ENCODE peak calls at places on chromosomes 6 and 20, in eight cellular contexts. One of them, this sample, is unnamed.

GRCh38 chr6:129598244-129599187 is 111.5 kb downstream of the ARHGAP18 start:
- DNase-seq in neural crest cell: peak; percentile 9
- DNase-seq in GM12865: peak; percentile 84
- DNase-seq in left ventricle myocardium inferior: no peak
- DNase-seq in AG10803: peak; percentile 76
- DNase-seq in kidney: no peak
- DNase-seq in prostate gland: peak; percentile 39
- DNase-seq in uterus: no peak
- DNase-seq in this sample: no peak

GRCh38 chr20:48019496-48019895 is 234.2 kb upstream of the SULF2 start:
- DNase-seq in neural crest cell: no peak
- DNase-seq in GM12865: no peak
- DNase-seq in left ventricle myocardium inferior: no peak
- DNase-seq in AG10803: peak; percentile 52
- DNase-seq in kidney: no peak
- DNase-seq in prostate gland: no peak
- DNase-seq in uterus: no peak
- DNase-seq in this sample: no peak

GRCh38 chr6:130020892-130021483 is 2.6 kb downstream of the L3MBTL3 start:
- DNase-seq in neural crest cell: peak; percentile 69
- DNase-seq in GM12865: peak; percentile 92
- DNase-seq in left ventricle myocardium inferior: peak; percentile 65
- DNase-seq in AG10803: peak; percentile 93
- DNase-seq in kidney: peak; percentile 75
- DNase-seq in prostate gland: peak; percentile 84
- DNase-seq in uterus: peak; percentile 86
- DNase-seq in this sample: no peak

GRCh38 chr6:22025468-22026159 is 271.2 kb downstream of the PRL start:
- DNase-seq in neural crest cell: peak; percentile 11
- DNase-seq in GM12865: peak; percentile 85
- DNase-seq in left ventricle myocardium inferior: no peak
- DNase-seq in AG10803: peak; percentile 60
- DNase-seq in kidney: peak; percentile 71
- DNase-seq in prostate gland: no peak
- DNase-seq in uterus: peak; percentile 41
- DNase-seq in this sample: no peak

GRCh38 chr20:9186396-9186795 is 117.5 kb downstream of the PLCB4 start:
- DNase-seq in neural crest cell: no peak
- DNase-seq in GM12865: no peak
- DNase-seq in left ventricle myocardium inferior: no peak
- DNase-seq in AG10803: no peak
- DNase-seq in kidney: no peak
- DNase-seq in prostate gland: no peak
- DNase-seq in uterus: no peak
- DNase-seq in this sample: no peak

GRCh38 chr6:41836022-41836659 is 48.6 kb downstream of the TOMM6 start:
- DNase-seq in neural crest cell: no peak
- DNase-seq in GM12865: no peak
- DNase-seq in left ventricle myocardium inferior: no peak
- DNase-seq in AG10803: peak; percentile 2
- DNase-seq in kidney: no peak
- DNase-seq in prostate gland: no peak
- DNase-seq in uterus: no peak
- DNase-seq in this sample: no peak

GRCh38 chr6:105790635-105791034 is 295.5 kb upstream of the PRDM1 start:
- DNase-seq in neural crest cell: no peak
- DNase-seq in GM12865: no peak
- DNase-seq in left ventricle myocardium inferior: no peak
- DNase-seq in AG10803: no peak
- DNase-seq in kidney: no peak
- DNase-seq in prostate gland: no peak
- DNase-seq in uterus: no peak
- DNase-seq in this sample: no peak

GRCh38 chr6:78605909-78606446 is 261.4 kb upstream of the IRAK1BP1 start:
- DNase-seq in neural crest cell: no peak
- DNase-seq in GM12865: no peak
- DNase-seq in left ventricle myocardium inferior: no peak
- DNase-seq in AG10803: peak; percentile 76
- DNase-seq in kidney: no peak
- DNase-seq in prostate gland: no peak
- DNase-seq in uterus: no peak
- DNase-seq in this sample: no peak

GRCh38 chr6:118896339-118897136 is 2.6 kb downstream of the ASF1A start:
- DNase-seq in neural crest cell: no peak
- DNase-seq in GM12865: peak; percentile 67
- DNase-seq in left ventricle myocardium inferior: no peak
- DNase-seq in AG10803: peak; percentile 49
- DNase-seq in kidney: no peak
- DNase-seq in prostate gland: no peak
- DNase-seq in uterus: no peak
- DNase-seq in this sample: no peak

GRCh38 chr6:157574851-157575424 is 193.9 kb downstream of the ZDHHC14 start:
- DNase-seq in neural crest cell: no peak
- DNase-seq in GM12865: no peak
- DNase-seq in left ventricle myocardium inferior: no peak
- DNase-seq in AG10803: no peak
- DNase-seq in kidney: no peak
- DNase-seq in prostate gland: no peak
- DNase-seq in uterus: no peak
- DNase-seq in this sample: no peak

GRCh38 chr6:36740818-36741179 is 43.2 kb downstream of the RAB44 start:
- DNase-seq in neural crest cell: no peak
- DNase-seq in GM12865: no peak
- DNase-seq in left ventricle myocardium inferior: no peak
- DNase-seq in AG10803: no peak
- DNase-seq in kidney: no peak
- DNase-seq in prostate gland: no peak
- DNase-seq in uterus: no peak
- DNase-seq in this sample: no peak

GRCh38 chr6:159527351-159527750 is 165.7 kb downstream of the SOD2 start:
- DNase-seq in neural crest cell: no peak
- DNase-seq in GM12865: no peak
- DNase-seq in left ventricle myocardium inferior: no peak
- DNase-seq in AG10803: no peak
- DNase-seq in kidney: no peak
- DNase-seq in prostate gland: no peak
- DNase-seq in uterus: no peak
- DNase-seq in this sample: no peak
- TF ChIP-seq CTCF in neural crest cell: no peak
- TF ChIP-seq CTCF in GM12865: no peak
- TF ChIP-seq CTCF in left ventricle myocardium inferior: no peak
- TF ChIP-seq CTCF in AG10803: no peak
- TF ChIP-seq CTCF in kidney: no peak
- TF ChIP-seq CTCF in prostate gland: no peak
- TF ChIP-seq CTCF in uterus: no peak
- TF ChIP-seq CTCF in this sample: no peak

GRCh38 chr6:166626177-166627038 is 643 bp downstream of the RPS6KA2 start:
- DNase-seq in neural crest cell: peak; percentile 21
- DNase-seq in GM12865: peak; percentile 4
- DNase-seq in left ventricle myocardium inferior: no peak
- DNase-seq in AG10803: peak; percentile 48
- DNase-seq in kidney: peak; percentile 87
- DNase-seq in prostate gland: no peak
- DNase-seq in uterus: peak; percentile 40
- DNase-seq in this sample: no peak

GRCh38 chr6:166627875-166628849 is 1.1 kb upstream of the RPS6KA2 start:
- DNase-seq in neural crest cell: peak; percentile 54
- DNase-seq in GM12865: peak; percentile 57
- DNase-seq in left ventricle myocardium inferior: peak; percentile 87
- DNase-seq in AG10803: peak; percentile 29
- DNase-seq in kidney: peak; percentile 93
- DNase-seq in prostate gland: peak; percentile 48
- DNase-seq in uterus: peak; percentile 55
- DNase-seq in this sample: no peak

GRCh38 chr6:166625356-166625755 is 1.7 kb downstream of the RPS6KA2 start:
- DNase-seq in neural crest cell: no peak
- DNase-seq in GM12865: no peak
- DNase-seq in left ventricle myocardium inferior: no peak
- DNase-seq in AG10803: peak; percentile 39
- DNase-seq in kidney: no peak
- DNase-seq in prostate gland: no peak
- DNase-seq in uterus: no peak
- DNase-seq in this sample: no peak

GRCh38 chr6:166629628-166630027 is 2.6 kb upstream of the RPS6KA2 start:
- DNase-seq in neural crest cell: no peak
- DNase-seq in GM12865: no peak
- DNase-seq in left ventricle myocardium inferior: no peak
- DNase-seq in AG10803: peak; percentile 81
- DNase-seq in kidney: no peak
- DNase-seq in prostate gland: no peak
- DNase-seq in uterus: no peak
- DNase-seq in this sample: no peak

DNA sequence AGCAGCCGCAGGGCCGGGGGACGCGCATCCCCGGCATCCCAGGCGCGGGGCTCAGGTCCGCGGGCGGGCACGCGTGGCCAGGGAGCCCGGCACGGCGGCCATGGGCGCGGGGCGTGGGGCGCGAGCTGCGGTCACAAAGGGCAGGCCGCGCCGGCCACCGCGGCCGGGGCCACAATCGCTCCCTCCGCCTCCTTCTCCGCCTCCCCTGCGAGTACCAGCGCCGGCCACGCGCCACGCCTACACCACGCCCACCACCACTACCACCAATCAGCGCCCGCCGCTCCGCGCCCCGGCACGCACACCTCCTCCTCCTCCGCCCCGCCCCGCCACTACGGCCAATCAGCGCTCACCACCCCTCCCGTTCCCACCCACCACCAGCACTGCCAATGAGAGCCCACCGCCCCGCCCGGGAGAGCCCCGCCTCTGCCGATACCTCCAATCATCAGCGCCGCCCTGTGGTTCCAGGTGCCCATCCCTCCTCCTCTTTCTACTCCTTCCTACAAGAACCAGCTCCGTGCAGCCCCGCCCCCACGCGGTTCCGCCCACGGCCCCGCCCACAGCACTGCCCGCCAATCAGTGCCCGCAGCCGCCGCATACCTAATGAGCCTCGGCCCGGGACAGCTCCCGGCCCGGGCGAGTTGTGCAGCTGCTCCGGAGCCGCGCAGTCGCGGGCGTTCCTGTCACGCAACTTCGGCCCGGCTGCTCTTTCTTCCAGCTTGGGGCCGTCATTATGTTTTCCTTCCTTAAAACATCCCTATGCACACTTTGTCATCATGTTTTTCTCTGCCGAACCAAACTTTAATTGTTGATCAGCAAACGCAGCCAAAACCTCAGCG is at the start of gene RPS6KA2:
- DNase-seq in neural crest cell: peak; percentile 100
- DNase-seq in GM12865: peak; percentile 99
- DNase-seq in left ventricle myocardium inferior: peak; percentile 100
- DNase-seq in AG10803: peak; percentile 100
- DNase-seq in kidney: peak; percentile 100
- DNase-seq in prostate gland: peak; percentile 100
- DNase-seq in uterus: peak; percentile 100
- DNase-seq in this sample: peak; percentile 100
- TF ChIP-seq CTCF in neural crest cell: no peak
- TF ChIP-seq CTCF in GM12865: no peak
- TF ChIP-seq CTCF in left ventricle myocardium inferior: no peak
- TF ChIP-seq CTCF in AG10803: no peak
- TF ChIP-seq CTCF in kidney: no peak
- TF ChIP-seq CTCF in prostate gland: peak; percentile 61
- TF ChIP-seq CTCF in uterus: no peak
- TF ChIP-seq CTCF in this sample: peak; percentile 27

GRCh38 chr6:52498538-52499017 is 78.3 kb downstream of the TRAM2 start:
- DNase-seq in neural crest cell: no peak
- DNase-seq in GM12865: peak; percentile 89
- DNase-seq in left ventricle myocardium inferior: no peak
- DNase-seq in AG10803: peak; percentile 56
- DNase-seq in kidney: no peak
- DNase-seq in prostate gland: no peak
- DNase-seq in uterus: no peak
- DNase-seq in this sample: no peak

GRCh38 chr6:52497652-52498408 is 77.7 kb downstream of the EFHC1 start:
- DNase-seq in neural crest cell: no peak
- DNase-seq in GM12865: peak; percentile 96
- DNase-seq in left ventricle myocardium inferior: peak; percentile 46
- DNase-seq in AG10803: no peak
- DNase-seq in kidney: no peak
- DNase-seq in prostate gland: no peak
- DNase-seq in uterus: peak; percentile 53
- DNase-seq in this sample: no peak

GRCh38 chr6:52500268-52501129 is 76.4 kb downstream of the TRAM2 start:
- DNase-seq in neural crest cell: no peak
- DNase-seq in GM12865: no peak
- DNase-seq in left ventricle myocardium inferior: peak; percentile 59
- DNase-seq in AG10803: no peak
- DNase-seq in kidney: peak; percentile 69
- DNase-seq in prostate gland: no peak
- DNase-seq in uterus: no peak
- DNase-seq in this sample: no peak

GRCh38 chr6:52499026-52499425 is 77.8 kb downstream of the TRAM2 start:
- DNase-seq in neural crest cell: no peak
- DNase-seq in GM12865: no peak
- DNase-seq in left ventricle myocardium inferior: no peak
- DNase-seq in AG10803: peak; percentile 75
- DNase-seq in kidney: no peak
- DNase-seq in prostate gland: no peak
- DNase-seq in uterus: no peak
- DNase-seq in this sample: no peak

GRCh38 chr6:52499681-52500239 is 77.1 kb downstream of the TRAM2 start:
- DNase-seq in neural crest cell: no peak
- DNase-seq in GM12865: no peak
- DNase-seq in left ventricle myocardium inferior: peak; percentile 53
- DNase-seq in AG10803: no peak
- DNase-seq in kidney: no peak
- DNase-seq in prostate gland: no peak
- DNase-seq in uterus: no peak
- DNase-seq in this sample: no peak
- TF ChIP-seq CTCF in neural crest cell: no peak
- TF ChIP-seq CTCF in GM12865: no peak
- TF ChIP-seq CTCF in left ventricle myocardium inferior: peak; percentile 37
- TF ChIP-seq CTCF in AG10803: no peak
- TF ChIP-seq CTCF in kidney: no peak
- TF ChIP-seq CTCF in prostate gland: no peak
- TF ChIP-seq CTCF in uterus: no peak
- TF ChIP-seq CTCF in this sample: no peak

GRCh38 chr20:3250091-3250504 is 11.1 kb upstream of the SLC4A11 start:
- DNase-seq in neural crest cell: peak; percentile 19
- DNase-seq in GM12865: peak; percentile 27
- DNase-seq in left ventricle myocardium inferior: no peak
- DNase-seq in AG10803: no peak
- DNase-seq in kidney: no peak
- DNase-seq in prostate gland: no peak
- DNase-seq in uterus: no peak
- DNase-seq in this sample: no peak

GRCh38 chr20:3247638-3248037 is 8.6 kb upstream of the SLC4A11 start:
- DNase-seq in neural crest cell: no peak
- DNase-seq in GM12865: no peak
- DNase-seq in left ventricle myocardium inferior: no peak
- DNase-seq in AG10803: no peak
- DNase-seq in kidney: no peak
- DNase-seq in prostate gland: no peak
- DNase-seq in uterus: no peak
- DNase-seq in this sample: no peak

GRCh38 chr20:3246682-3247081 is 7.7 kb upstream of the SLC4A11 start:
- DNase-seq in neural crest cell: no peak
- DNase-seq in GM12865: no peak
- DNase-seq in left ventricle myocardium inferior: no peak
- DNase-seq in AG10803: no peak
- DNase-seq in kidney: no peak
- DNase-seq in prostate gland: no peak
- DNase-seq in uterus: no peak
- DNase-seq in this sample: no peak

GRCh38 chr20:3248993-3249347 is 10.0 kb upstream of the SLC4A11 start:
- DNase-seq in neural crest cell: no peak
- DNase-seq in GM12865: no peak
- DNase-seq in left ventricle myocardium inferior: no peak
- DNase-seq in AG10803: no peak
- DNase-seq in kidney: no peak
- DNase-seq in prostate gland: no peak
- DNase-seq in uterus: no peak
- DNase-seq in this sample: peak; percentile 61

GRCh38 chr20:3248167-3248992 is 9.4 kb upstream of the SLC4A11 start:
- DNase-seq in neural crest cell: peak; percentile 10
- DNase-seq in GM12865: peak; percentile 21
- DNase-seq in left ventricle myocardium inferior: peak; percentile 39
- DNase-seq in AG10803: peak; percentile 33
- DNase-seq in kidney: peak; percentile 77
- DNase-seq in prostate gland: no peak
- DNase-seq in uterus: no peak
- DNase-seq in this sample: peak; percentile 81
- TF ChIP-seq CTCF in neural crest cell: no peak
- TF ChIP-seq CTCF in GM12865: no peak
- TF ChIP-seq CTCF in left ventricle myocardium inferior: peak; percentile 9
- TF ChIP-seq CTCF in AG10803: no peak
- TF ChIP-seq CTCF in kidney: no peak
- TF ChIP-seq CTCF in prostate gland: no peak
- TF ChIP-seq CTCF in uterus: no peak
- TF ChIP-seq CTCF in this sample: peak; percentile 25

This sample was measured in chondrocyte.